ENCODE peak calls at places on chromosomes 7 and 10, in seven cellular contexts. P, V, K, Z, M, J and S are unnamed samples.

GRCh38 chr7:2537981-2538851 is 17.1 kb downstream of the BRAT1 start:
- DNase-seq in P (no peak), V (no peak), K (peak; percentile 56), Z (peak; percentile 50), M (no peak), J (peak; percentile 27), S (no peak)

GRCh38 chr10:18455086-18455884 is 196.1 kb downstream of the NSUN6 start:
- DNase-seq in P (no peak), V (peak; percentile 25), K (no peak), Z (no peak), M (no peak), J (no peak), S (no peak)

GRCh38 chr10:109998513-109998912 is 9.3 kb upstream of the ADD3 start:
- DNase-seq in P (no peak), V (no peak), K (no peak), Z (no peak), M (no peak), J (no peak), S (no peak)

GRCh38 chr10:70167246-70167645 is 3.1 kb downstream of the SAR1A start:
- DNase-seq in P (no peak), V (no peak), K (no peak), Z (no peak), M (no peak), J (no peak), S (no peak)

GRCh38 chr7:103989785-103990775 is 622 bp upstream of the RELN start:
- DNase-seq in P (peak; percentile 11), V (peak; percentile 42), K (no peak), Z (peak; percentile 43), M (peak; percentile 14), J (no peak), S (no peak)

GRCh38 chr7:26648429-26649015 is 215.9 kb downstream of the SKAP2 start:
- DNase-seq in P (peak; percentile 85), V (no peak), K (no peak), Z (no peak), M (no peak), J (no peak), S (no peak)

GRCh38 chr7:117448655-117449054 is 21.4 kb upstream of the ASZ1 start:
- DNase-seq in P (no peak), V (no peak), K (no peak), Z (no peak), M (no peak), J (no peak), S (no peak)

GRCh38 chr7:24700446-24701044 is 56.7 kb downstream of the GSDME start:
- DNase-seq in P (peak; percentile 39), V (no peak), K (no peak), Z (no peak), M (no peak), J (no peak), S (no peak)

GRCh38 chr7:140754506-140754905 is 58.0 kb downstream of the NDUFB2 start:
- DNase-seq in P (no peak), V (peak; percentile 85), K (no peak), Z (no peak), M (no peak), J (no peak), S (no peak)

GRCh38 chr7:142782922-142783900 is 12.4 kb downstream of the PRSS2 start:
- DNase-seq in P (peak; percentile 94), V (peak; percentile 87), K (peak; percentile 90), Z (peak; percentile 89), M (peak; percentile 94), J (peak; percentile 73), S (peak; percentile 96)

GRCh38 chr10:118698421-118698820 is 56.3 kb downstream of the CACUL1 start:
- DNase-seq in P (peak; percentile 39), V (no peak), K (no peak), Z (no peak), M (no peak), J (peak; percentile 79), S (no peak)

GRCh38 chr10:44745920-44746319 is 165.2 kb upstream of the TMEM72 start:
- DNase-seq in P (no peak), V (no peak), K (no peak), Z (no peak), M (no peak), J (no peak), S (no peak)

GRCh38 chr10:14656052-14656451 is 118.6 kb downstream of the FAM107B start:
- DNase-seq in P (no peak), V (no peak), K (no peak), Z (no peak), M (no peak), J (no peak), S (no peak)

GRCh38 chr7:134886353-134887057 is 99.8 kb upstream of the AGBL3 start:
- DNase-seq in P (peak; percentile 62), V (no peak), K (no peak), Z (peak; percentile 74), M (no peak), J (no peak), S (no peak)

GRCh38 chr7:101743241-101743994 is 74.0 kb upstream of the CUX1 start:
- DNase-seq in P (peak; percentile 49), V (peak; percentile 58), K (no peak), Z (peak; percentile 82), M (peak; percentile 71), J (peak; percentile 70), S (peak; percentile 84)

GRCh38 chr7:90605055-90605454 is 8.9 kb downstream of the CDK14 start:
- DNase-seq in P (no peak), V (no peak), K (no peak), Z (no peak), M (no peak), J (no peak), S (no peak)

GRCh38 chr10:3071405-3072198 is 4.3 kb downstream of the PFKP start:
- DNase-seq in P (peak; percentile 83), V (no peak), K (no peak), Z (no peak), M (no peak), J (no peak), S (no peak)

GRCh38 chr10:58529077-58529728 is 16.5 kb downstream of the BICC1 start:
- DNase-seq in P (no peak), V (no peak), K (no peak), Z (no peak), M (no peak), J (no peak), S (no peak)

GRCh38 chr7:154871483-154871882 is 131.4 kb downstream of the PAXIP1 start:
- DNase-seq in P (no peak), V (no peak), K (peak; percentile 15), Z (no peak), M (no peak), J (no peak), S (no peak)

DNA sequence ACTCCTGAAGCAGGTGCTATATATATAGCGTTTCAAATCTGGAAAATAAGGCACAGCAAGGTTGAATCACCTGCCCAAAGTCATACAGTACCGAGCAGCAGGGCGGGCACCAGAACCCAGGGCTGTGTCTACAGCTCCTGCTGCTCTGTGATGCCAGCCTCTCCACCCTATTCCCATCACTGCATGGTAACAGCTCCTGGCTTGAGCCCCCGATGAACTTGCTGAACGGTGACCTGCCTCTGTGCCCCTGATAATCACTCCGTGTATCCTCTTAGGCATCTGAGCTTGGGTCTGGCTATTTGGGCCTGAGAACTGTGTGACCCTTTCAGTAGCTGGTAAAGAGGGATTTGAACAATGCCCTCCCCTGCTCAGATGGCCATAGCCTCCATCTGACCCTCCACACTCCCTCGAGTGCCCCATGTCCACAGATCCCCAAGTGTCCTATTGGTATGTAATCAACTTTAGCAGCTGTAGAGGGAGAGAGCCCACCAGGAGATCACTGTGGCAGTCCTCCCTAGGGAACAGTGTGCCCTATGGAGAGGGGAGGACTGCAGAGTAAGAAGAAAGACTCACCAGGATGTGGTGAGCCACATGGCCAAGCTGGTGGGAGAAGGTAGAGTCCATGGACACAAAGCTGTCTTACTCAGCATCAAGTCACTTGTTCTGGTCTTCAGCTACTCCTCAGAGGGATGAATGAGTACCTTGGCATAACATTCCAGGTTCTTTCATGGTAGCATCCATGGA is 1.1 kb upstream of the ARHGAP22 start:
- DNase-seq in P (peak; percentile 72), V (no peak), K (peak; percentile 44), Z (no peak), M (no peak), J (no peak), S (no peak)
- H3K4me1 ChIP-seq in P (peaks cover 60% of the 10 kb centered on the region), V (no peaks in the 10 kb centered on the region), K (peaks cover 42% of the 10 kb centered on the region), Z (peaks cover 4% of the 10 kb centered on the region), M (no peaks in the 10 kb centered on the region), J (no peaks in the 10 kb centered on the region), S (peaks cover 9% of the 10 kb centered on the region)

GRCh38 chr7:43135129-43135528 is 22.7 kb downstream of the HECW1 start:
- DNase-seq in P (peak; percentile 64), V (no peak), K (no peak), Z (no peak), M (no peak), J (no peak), S (no peak)
- H3K4me1 ChIP-seq in P (peaks cover 4% of the 10 kb centered on the region), V (no peaks in the 10 kb centered on the region), K (peaks cover 10% of the 10 kb centered on the region), Z (no peaks in the 10 kb centered on the region), M (no peaks in the 10 kb centered on the region), J (no peaks in the 10 kb centered on the region), S (peaks cover 20% of the 10 kb centered on the region)

DNA sequence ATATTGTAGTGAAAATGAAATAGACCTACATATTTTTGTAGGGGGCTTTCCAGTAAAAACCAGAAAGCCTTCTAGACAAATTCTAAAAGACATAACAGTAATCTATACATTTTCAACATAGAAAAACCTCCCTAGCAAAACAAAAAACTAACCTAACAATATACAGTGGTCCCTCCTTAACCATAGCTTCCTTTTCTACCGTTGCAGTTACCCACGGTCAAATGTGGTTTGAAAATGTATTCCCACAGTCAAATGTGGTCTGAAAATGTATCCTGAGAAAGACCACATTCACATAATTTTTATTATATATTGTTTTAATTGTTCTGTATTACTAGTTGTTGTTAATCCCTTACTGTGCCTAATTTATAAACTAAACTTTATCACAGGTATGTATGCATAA is 6.4 kb downstream of the PSAP start:
- DNase-seq in P (no peak), V (no peak), K (no peak), Z (no peak), M (no peak), J (no peak), S (no peak)
- H3K4me1 ChIP-seq in P (peaks cover 17% of the 10 kb centered on the region), V (peaks cover 19% of the 10 kb centered on the region), K (peaks cover 81% of the 10 kb centered on the region), Z (peaks cover 28% of the 10 kb centered on the region), M (peaks cover 44% of the 10 kb centered on the region), J (peaks cover 55% of the 10 kb centered on the region), S (peaks cover 80% of the 10 kb centered on the region)

GRCh38 chr7:32073533-32073932 is 3.3 kb upstream of the PDE1C start:
- DNase-seq in P (no peak), V (no peak), K (no peak), Z (no peak), M (no peak), J (no peak), S (no peak)

GRCh38 chr7:32071466-32072091 is 1.4 kb upstream of the PDE1C start:
- DNase-seq in P (no peak), V (no peak), K (no peak), Z (no peak), M (no peak), J (no peak), S (no peak)

GRCh38 chr7:32070406-32071360 is at the start of gene PDE1C:
- DNase-seq in P (no peak), V (no peak), K (no peak), Z (peak; percentile 87), M (peak; percentile 20), J (no peak), S (no peak)

GRCh38 chr7:32070051-32070405 is 179 bp downstream of the PDE1C start:
- DNase-seq in P (no peak), V (no peak), K (no peak), Z (no peak), M (no peak), J (no peak), S (no peak)

DNA sequence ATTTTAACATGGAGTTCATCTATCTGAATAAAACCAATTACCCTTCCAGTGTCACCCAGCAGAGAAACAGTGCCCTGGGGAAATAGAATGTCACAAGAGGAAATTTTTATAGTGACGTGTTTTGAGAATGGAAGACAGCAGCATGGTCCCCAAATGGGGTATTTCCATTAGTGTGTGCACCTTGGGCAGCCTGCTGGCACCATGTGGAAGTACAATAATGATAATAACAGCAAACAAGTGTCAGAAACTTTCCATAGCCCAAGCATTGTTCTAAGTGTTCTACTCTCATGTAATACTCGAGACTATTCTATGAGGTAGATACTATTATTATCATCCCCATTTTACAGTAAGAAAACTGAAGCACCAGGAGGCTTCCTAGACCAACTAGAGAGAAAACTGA is 2.2 kb upstream of the PDE1C start:
- DNase-seq in P (no peak), V (no peak), K (no peak), Z (no peak), M (no peak), J (no peak), S (no peak)
- H3K4me1 ChIP-seq in P (no peaks in the 10 kb centered on the region), V (no peaks in the 10 kb centered on the region), K (peaks cover 37% of the 10 kb centered on the region), Z (peaks cover 5% of the 10 kb centered on the region), M (no peaks in the 10 kb centered on the region), J (no peaks in the 10 kb centered on the region), S (no peaks in the 10 kb centered on the region)